ENCODE peak calls at places on chromosomes 3 and 15, in five cellular contexts. One of them, this sample, is unnamed.

GRCh38 chr3:14460342-14461005 is 58.1 kb downstream of the SLC6A6 start:
- DNase-seq in astrocyte of the spinal cord: peak
- DNase-seq in effector CD4-positive, alpha-beta T cell: no peak
- DNase-seq in aorta: peak
- DNase-seq in non-pigmented ciliary epithelial cell: no peak
- DNase-seq in this sample: no peak

GRCh38 chr15:76987896-76988860 is 6.7 kb upstream of the PSTPIP1 start:
- DNase-seq in astrocyte of the spinal cord: no peak
- DNase-seq in effector CD4-positive, alpha-beta T cell: no peak
- DNase-seq in aorta: peak
- DNase-seq in non-pigmented ciliary epithelial cell: no peak
- DNase-seq in this sample: no peak

GRCh38 chr3:149352556-149352955 is 19.1 kb upstream of the TM4SF18 start:
- DNase-seq in astrocyte of the spinal cord: peak
- DNase-seq in effector CD4-positive, alpha-beta T cell: no peak
- DNase-seq in aorta: peak
- DNase-seq in non-pigmented ciliary epithelial cell: no peak
- DNase-seq in this sample: no peak

GRCh38 chr15:94523873-94524272 is 292.5 kb downstream of the MCTP2 start:
- DNase-seq in astrocyte of the spinal cord: no peak
- DNase-seq in effector CD4-positive, alpha-beta T cell: no peak
- DNase-seq in aorta: no peak
- DNase-seq in non-pigmented ciliary epithelial cell: no peak
- DNase-seq in this sample: no peak

GRCh38 chr3:8482263-8482662 is 19.4 kb upstream of the LMCD1 start:
- DNase-seq in astrocyte of the spinal cord: no peak
- DNase-seq in effector CD4-positive, alpha-beta T cell: no peak
- DNase-seq in aorta: no peak
- DNase-seq in non-pigmented ciliary epithelial cell: no peak
- DNase-seq in this sample: no peak

GRCh38 chr3:55877703-55878102 is 390.6 kb upstream of the WNT5A start:
- DNase-seq in astrocyte of the spinal cord: no peak
- DNase-seq in effector CD4-positive, alpha-beta T cell: no peak
- DNase-seq in aorta: no peak
- DNase-seq in non-pigmented ciliary epithelial cell: no peak
- DNase-seq in this sample: no peak

GRCh38 chr3:50272911-50273688 is 4.2 kb downstream of the SEMA3B start:
- DNase-seq in astrocyte of the spinal cord: peak
- DNase-seq in effector CD4-positive, alpha-beta T cell: peak
- DNase-seq in aorta: peak
- DNase-seq in non-pigmented ciliary epithelial cell: no peak
- DNase-seq in this sample: peak

GRCh38 chr3:32460031-32460749 is 42.5 kb downstream of the CMTM6 start:
- DNase-seq in astrocyte of the spinal cord: peak
- DNase-seq in effector CD4-positive, alpha-beta T cell: peak
- DNase-seq in aorta: no peak
- DNase-seq in non-pigmented ciliary epithelial cell: no peak
- DNase-seq in this sample: peak

GRCh38 chr15:90620379-90621134 is 90.8 kb downstream of the CRTC3 start:
- DNase-seq in astrocyte of the spinal cord: no peak
- DNase-seq in effector CD4-positive, alpha-beta T cell: no peak
- DNase-seq in aorta: no peak
- DNase-seq in non-pigmented ciliary epithelial cell: no peak
- DNase-seq in this sample: no peak

GRCh38 chr3:15882577-15882976 is 84.8 kb upstream of the ANKRD28 start:
- DNase-seq in astrocyte of the spinal cord: no peak
- DNase-seq in effector CD4-positive, alpha-beta T cell: no peak
- DNase-seq in aorta: no peak
- DNase-seq in non-pigmented ciliary epithelial cell: no peak
- DNase-seq in this sample: no peak

GRCh38 chr3:108099679-108100428 is 9.0 kb upstream of the CD47 start:
- DNase-seq in astrocyte of the spinal cord: no peak
- DNase-seq in effector CD4-positive, alpha-beta T cell: no peak
- DNase-seq in aorta: no peak
- DNase-seq in non-pigmented ciliary epithelial cell: no peak
- DNase-seq in this sample: no peak

GRCh38 chr15:99707481-99708270 is 25.6 kb downstream of the LYSMD4 start:
- DNase-seq in astrocyte of the spinal cord: peak
- DNase-seq in effector CD4-positive, alpha-beta T cell: no peak
- DNase-seq in aorta: no peak
- DNase-seq in non-pigmented ciliary epithelial cell: no peak
- DNase-seq in this sample: no peak

GRCh38 chr3:175121225-175121624 is 262.1 kb downstream of the NAALADL2 start:
- DNase-seq in astrocyte of the spinal cord: no peak
- DNase-seq in effector CD4-positive, alpha-beta T cell: no peak
- DNase-seq in aorta: no peak
- DNase-seq in non-pigmented ciliary epithelial cell: no peak
- DNase-seq in this sample: no peak

GRCh38 chr3:20073068-20073467 is 32.8 kb downstream of the KAT2B start:
- DNase-seq in astrocyte of the spinal cord: no peak
- DNase-seq in effector CD4-positive, alpha-beta T cell: no peak
- DNase-seq in aorta: no peak
- DNase-seq in non-pigmented ciliary epithelial cell: no peak
- DNase-seq in this sample: no peak

GRCh38 chr3:31043184-31043819 is 148.8 kb upstream of the GADL1 start:
- DNase-seq in astrocyte of the spinal cord: no peak
- DNase-seq in effector CD4-positive, alpha-beta T cell: no peak
- DNase-seq in aorta: no peak
- DNase-seq in non-pigmented ciliary epithelial cell: no peak
- DNase-seq in this sample: no peak

GRCh38 chr15:100191161-100191560 is 150.6 kb downstream of the ADAMTS17 start:
- DNase-seq in astrocyte of the spinal cord: no peak
- DNase-seq in effector CD4-positive, alpha-beta T cell: no peak
- DNase-seq in aorta: no peak
- DNase-seq in non-pigmented ciliary epithelial cell: no peak
- DNase-seq in this sample: no peak

GRCh38 chr3:194888916-194889315 is 203.2 kb downstream of the FAM43A start:
- DNase-seq in astrocyte of the spinal cord: no peak
- DNase-seq in effector CD4-positive, alpha-beta T cell: no peak
- DNase-seq in aorta: no peak
- DNase-seq in non-pigmented ciliary epithelial cell: no peak
- DNase-seq in this sample: no peak

GRCh38 chr15:97981058-97981457 is 20.6 kb downstream of the ARRDC4 start:
- DNase-seq in astrocyte of the spinal cord: no peak
- DNase-seq in effector CD4-positive, alpha-beta T cell: no peak
- DNase-seq in aorta: no peak
- DNase-seq in non-pigmented ciliary epithelial cell: no peak
- DNase-seq in this sample: no peak

GRCh38 chr3:50324351-50325144 is 2.0 kb upstream of the HYAL2 start:
- DNase-seq in astrocyte of the spinal cord: peak
- DNase-seq in effector CD4-positive, alpha-beta T cell: peak
- DNase-seq in aorta: no peak
- DNase-seq in non-pigmented ciliary epithelial cell: no peak
- DNase-seq in this sample: peak

GRCh38 chr15:75397494-75397893 is 29.1 kb upstream of the MAN2C1 start:
- DNase-seq in astrocyte of the spinal cord: peak
- DNase-seq in effector CD4-positive, alpha-beta T cell: no peak
- DNase-seq in aorta: no peak
- DNase-seq in non-pigmented ciliary epithelial cell: peak
- DNase-seq in this sample: no peak

GRCh38 chr3:194468086-194468485 is 18.7 kb downstream of the ATP13A3 start:
- DNase-seq in astrocyte of the spinal cord: no peak
- DNase-seq in effector CD4-positive, alpha-beta T cell: no peak
- DNase-seq in aorta: no peak
- DNase-seq in non-pigmented ciliary epithelial cell: no peak
- DNase-seq in this sample: no peak

GRCh38 chr3:25372167-25372566 is 55.9 kb upstream of the RARB start:
- DNase-seq in astrocyte of the spinal cord: peak
- DNase-seq in effector CD4-positive, alpha-beta T cell: no peak
- DNase-seq in aorta: no peak
- DNase-seq in non-pigmented ciliary epithelial cell: no peak
- DNase-seq in this sample: no peak

GRCh38 chr3:9729419-9729818 is 2.1 kb upstream of the BRPF1 start:
- DNase-seq in astrocyte of the spinal cord: no peak
- DNase-seq in effector CD4-positive, alpha-beta T cell: no peak
- DNase-seq in aorta: no peak
- DNase-seq in non-pigmented ciliary epithelial cell: no peak
- DNase-seq in this sample: no peak

GRCh38 chr3:170128977-170129431 is 52.5 kb downstream of the PHC3 start:
- DNase-seq in astrocyte of the spinal cord: no peak
- DNase-seq in effector CD4-positive, alpha-beta T cell: no peak
- DNase-seq in aorta: no peak
- DNase-seq in non-pigmented ciliary epithelial cell: no peak
- DNase-seq in this sample: no peak

GRCh38 chr3:111738238-111738637 is 120.8 kb upstream of the PHLDB2 start:
- DNase-seq in astrocyte of the spinal cord: no peak
- DNase-seq in effector CD4-positive, alpha-beta T cell: no peak
- DNase-seq in aorta: no peak
- DNase-seq in non-pigmented ciliary epithelial cell: no peak
- DNase-seq in this sample: no peak

GRCh38 chr3:50617096-50617791 is at the start of gene MAPKAPK3:
- DNase-seq in astrocyte of the spinal cord: no peak
- DNase-seq in effector CD4-positive, alpha-beta T cell: peak
- DNase-seq in aorta: peak
- DNase-seq in non-pigmented ciliary epithelial cell: no peak
- DNase-seq in this sample: no peak

GRCh38 chr3:50322386-50323091 is at the start of gene HYAL2:
- DNase-seq in astrocyte of the spinal cord: no peak
- DNase-seq in effector CD4-positive, alpha-beta T cell: peak
- DNase-seq in aorta: no peak
- DNase-seq in non-pigmented ciliary epithelial cell: no peak
- DNase-seq in this sample: no peak

GRCh38 chr3:67459131-67459530 is 195.3 kb downstream of the SUCLG2 start:
- DNase-seq in astrocyte of the spinal cord: peak
- DNase-seq in effector CD4-positive, alpha-beta T cell: no peak
- DNase-seq in aorta: no peak
- DNase-seq in non-pigmented ciliary epithelial cell: no peak
- DNase-seq in this sample: no peak

This sample was measured in effector memory CD4-positive, alpha-beta T cell.